ENCODE peak calls at places on chromosomes 6 and 20, in seven cellular contexts. P, C, R, Q, E, H and Y are unnamed samples.

GRCh38 chr20:20677186-20677585 is 35.3 kb downstream of the RALGAPA2 start:
- DNase-seq in P (no peak), C (no peak), R (peak), Q (no peak), E (no peak), H (no peak), Y (no peak)

GRCh38 chr20:59165389-59165785 is 1.8 kb downstream of the ZNF831 start:
- DNase-seq in P (peak), C (no peak), R (no peak), Q (no peak), E (no peak), H (peak), Y (no peak)

GRCh38 chr20:49868538-49868937 is 46.8 kb downstream of the SPATA2 start:
- DNase-seq in P (no peak), C (no peak), R (no peak), Q (no peak), E (no peak), H (no peak), Y (no peak)

GRCh38 chr6:4727671-4728435 is 48.4 kb upstream of the CDYL start:
- DNase-seq in P (peak), C (no peak), R (no peak), Q (no peak), E (no peak), H (peak), Y (peak)

GRCh38 chr20:49603209-49603627 is 35.3 kb upstream of the PTGIS start:
- DNase-seq in P (no peak), C (no peak), R (peak), Q (peak), E (no peak), H (peak), Y (peak)

GRCh38 chr6:45930419-45931059 is 85.1 kb downstream of the CLIC5 start:
- DNase-seq in P (peak), C (peak), R (peak), Q (peak), E (peak), H (peak), Y (peak)

GRCh38 chr6:32852018-32852843 is 1.3 kb downstream of the TAP1 start:
- DNase-seq in P (peak), C (peak), R (no peak), Q (no peak), E (no peak), H (no peak), Y (no peak)

GRCh38 chr20:52105573-52106422 is 85.8 kb downstream of the ZFP64 start:
- DNase-seq in P (no peak), C (no peak), R (no peak), Q (peak), E (no peak), H (peak), Y (no peak)

GRCh38 chr6:4580361-4580760 is 195.8 kb upstream of the CDYL start:
- DNase-seq in P (no peak), C (no peak), R (no peak), Q (no peak), E (no peak), H (no peak), Y (no peak)

GRCh38 chr20:46347831-46348230 is 39.5 kb upstream of the CDH22 start:
- DNase-seq in P (no peak), C (no peak), R (no peak), Q (no peak), E (no peak), H (no peak), Y (no peak)

GRCh38 chr20:62216636-62217566 is 3.2 kb downstream of the HRH3 start:
- DNase-seq in P (no peak), C (no peak), R (no peak), Q (no peak), E (no peak), H (no peak), Y (no peak)

GRCh38 chr6:130426078-130426726 is 60.4 kb downstream of the TMEM200A start:
- DNase-seq in P (no peak), C (no peak), R (no peak), Q (no peak), E (no peak), H (peak), Y (no peak)

GRCh38 chr6:9360881-9361280 is 925.5 kb upstream of the SLC35B3 start:
- DNase-seq in P (no peak), C (no peak), R (no peak), Q (no peak), E (no peak), H (no peak), Y (no peak)

GRCh38 chr6:27667016-27667415 is 194.1 kb upstream of the ZNF184 start:
- DNase-seq in P (no peak), C (no peak), R (no peak), Q (no peak), E (no peak), H (no peak), Y (no peak)